ENCODE peak calls at places on chromosome 1, in seven cellular contexts. A is astrocyte of the cerebellum; C is activated gamma-delta T cell treated with Interleukin-2 at 50 U/mL for 16 hours; D is NCI-H1105; Z is NCI-H2081; B is thoracic aorta; W is activated CD4-positive, alpha-beta T cell treated with anti-CD3 and anti-CD28 coated beads, Interleukin-2, amount 50 U/mL, for 24 hours. N is an unnamed sample.

GRCh38 chr1:65020774-65021173 is 54.4 kb upstream of the JAK1 start:
- DNase-seq in A (no peak), C (no peak), D (no peak), Z (no peak), B (no peak), W (no peak), N (no peak)

GRCh38 chr1:225919906-225920305 is 4.1 kb downstream of the PYCR2 start:
- DNase-seq in A (peak; percentile 86), C (no peak), D (peak; percentile 54), Z (peak; percentile 82), B (no peak), W (no peak), N (no peak)

GRCh38 chr1:244672961-244673695 is 20.2 kb downstream of the DESI2 start:
- DNase-seq in A (no peak), C (no peak), D (no peak), Z (no peak), B (no peak), W (no peak), N (no peak)

GRCh38 chr1:36089393-36090121 is 865 bp downstream of the ADPRS start:
- DNase-seq in A (peak; percentile 57), C (no peak), D (no peak), Z (no peak), B (no peak), W (no peak), N (no peak)

GRCh38 chr1:18542351-18542750 is 61.6 kb downstream of the KLHDC7A start:
- DNase-seq in A (no peak), C (no peak), D (no peak), Z (no peak), B (no peak), W (no peak), N (no peak)

GRCh38 chr1:192376387-192376786 is 59.6 kb downstream of the RGS21 start:
- DNase-seq in A (no peak), C (no peak), D (no peak), Z (no peak), B (no peak), W (no peak), N (no peak)

GRCh38 chr1:156663178-156663577 is 14.0 kb downstream of the NES start:
- DNase-seq in A (no peak), C (no peak), D (no peak), Z (no peak), B (peak; percentile 77), W (no peak), N (no peak)

GRCh38 chr1:234683856-234684632 is 74.1 kb upstream of the IRF2BP2 start:
- DNase-seq in A (no peak), C (no peak), D (no peak), Z (no peak), B (peak; percentile 20), W (no peak), N (no peak)

GRCh38 chr1:154329152-154329521 is 3.8 kb downstream of the ATP8B2 start:
- DNase-seq in A (peak; percentile 67), C (no peak), D (no peak), Z (no peak), B (no peak), W (no peak), N (no peak)

GRCh38 chr1:186498695-186499389 is 37.9 kb upstream of the PDC start:
- DNase-seq in A (peak; percentile 28), C (no peak), D (no peak), Z (no peak), B (no peak), W (no peak), N (no peak)

GRCh38 chr1:240946926-240947325 is 335.0 kb upstream of the GREM2 start:
- DNase-seq in A (peak; percentile 28), C (no peak), D (no peak), Z (no peak), B (no peak), W (no peak), N (peak; percentile 27)

GRCh38 chr1:84110629-84111028 is 33.4 kb upstream of the PRKACB start:
- DNase-seq in A (no peak), C (no peak), D (no peak), Z (no peak), B (no peak), W (no peak), N (no peak)

GRCh38 chr1:63674238-63674864 is 81.1 kb downstream of the PGM1 start:
- DNase-seq in A (peak; percentile 98), C (no peak), D (no peak), Z (peak; percentile 25), B (peak; percentile 50), W (no peak), N (no peak)

GRCh38 chr1:206589206-206589605 is 23.1 kb downstream of the EIF2D start:
- DNase-seq in A (peak; percentile 60), C (no peak), D (no peak), Z (no peak), B (no peak), W (no peak), N (no peak)

GRCh38 chr1:31423418-31423947 is 10.5 kb downstream of the SERINC2 start:
- DNase-seq in A (no peak), C (no peak), D (no peak), Z (no peak), B (no peak), W (no peak), N (no peak)

GRCh38 chr1:229086686-229087085 is 184.2 kb upstream of the RAB4A start:
- DNase-seq in A (no peak), C (no peak), D (no peak), Z (no peak), B (no peak), W (no peak), N (no peak)

GRCh38 chr1:153168686-153169085 is 18.0 kb upstream of the SPRR2G start:
- DNase-seq in A (no peak), C (no peak), D (no peak), Z (no peak), B (no peak), W (no peak), N (no peak)

GRCh38 chr1:218344814-218345672 is at the start of gene TGFB2:
- DNase-seq in A (peak; percentile 69), C (no peak), D (no peak), Z (peak; percentile 37), B (no peak), W (no peak), N (no peak)

GRCh38 chr1:183374825-183375224 is 43.4 kb downstream of the NMNAT2 start:
- DNase-seq in A (no peak), C (no peak), D (no peak), Z (no peak), B (no peak), W (no peak), N (no peak)

GRCh38 chr1:44110916-44111315 is 7.7 kb upstream of the KLF17 start:
- DNase-seq in A (no peak), C (no peak), D (no peak), Z (no peak), B (no peak), W (no peak), N (no peak)

GRCh38 chr1:156845055-156845952 is 13.6 kb downstream of the INSRR start:
- DNase-seq in A (no peak), C (peak; percentile 30), D (no peak), Z (no peak), B (no peak), W (no peak), N (no peak)

N was measured in D721Med.